ENCODE peak calls at places on chromosome 1, in six cellular contexts. V is stimulated activated effector memory CD8-positive, alpha-beta T cell treated with anti-CD3 and anti-CD28 coated beads, Interleukin-12 subunit alpha, Interleukin-12 subunit beta, amount 100 ng/mL, for 72 hours; Z is AG20443; D is T-helper 1 cell; T is HS-27A; G is fibroblast of lung. U is an unnamed sample.

GRCh38 chr1:41282679-41283317 is 40.7 kb upstream of the SCMH1 start:
- DNase-seq in T (no peak), Z (peak), D (no peak), G (peak), V (no peak), U (peak)

GRCh38 chr1:228334954-228335353 is 71.7 kb downstream of the TRIM11 start:
- DNase-seq in G (no peak), D (no peak), T (no peak), Z (no peak), V (no peak), U (no peak)

GRCh38 chr1:37556712-37557196 is at the start of gene DNALI1:
- DNase-seq in V (no peak), G (peak), Z (peak), D (no peak), T (no peak), U (peak)

GRCh38 chr1:111769517-111770146 is 13.9 kb downstream of the DDX20 start:
- DNase-seq in V (no peak), G (peak), D (peak), T (peak), Z (peak), U (peak)

GRCh38 chr1:207890136-207890738 is 20.7 kb downstream of the CD34 start:
- DNase-seq in D (no peak), G (peak), V (no peak), T (peak), Z (peak), U (no peak)

GRCh38 chr1:156600733-156601121 is 552 bp downstream of the GPATCH4 start:
- DNase-seq in G (peak), D (no peak), T (no peak), V (no peak), Z (no peak), U (peak)

GRCh38 chr1:239354211-239354610 is 32.2 kb upstream of the CHRM3 start:
- DNase-seq in Z (no peak), D (no peak), G (peak), T (no peak), V (no peak), U (no peak)

GRCh38 chr1:173064011-173064410 is 13.3 kb upstream of the TNFSF18 start:
- DNase-seq in T (no peak), V (no peak), G (peak), D (no peak), Z (no peak), U (no peak)

GRCh38 chr1:231401478-231401877 is 20.6 kb downstream of the EGLN1 start:
- DNase-seq in Z (no peak), V (no peak), D (no peak), T (no peak), G (no peak), U (no peak)

GRCh38 chr1:28577052-28577678 is 14.9 kb upstream of the RAB42 start:
- DNase-seq in T (no peak), V (no peak), Z (no peak), G (no peak), D (no peak), U (peak)

GRCh38 chr1:115408489-115409002 is 70.5 kb upstream of the NGF start:
- DNase-seq in T (no peak), Z (no peak), V (no peak), D (no peak), G (no peak), U (no peak)

GRCh38 chr1:183355797-183356196 is 62.4 kb downstream of the NMNAT2 start:
- DNase-seq in Z (no peak), D (no peak), T (no peak), V (no peak), G (no peak), U (no peak)

GRCh38 chr1:209822706-209823105 is 5.1 kb upstream of the UTP25 start:
- DNase-seq in G (no peak), Z (no peak), D (no peak), V (no peak), T (no peak), U (no peak)

GRCh38 chr1:5576111-5577065 is 415.8 kb downstream of the NPHP4 start:
- DNase-seq in D (no peak), Z (no peak), V (no peak), T (no peak), G (no peak), U (no peak)

GRCh38 chr1:50522943-50523342 is 99.7 kb upstream of the DMRTA2 start:
- DNase-seq in T (no peak), G (no peak), D (no peak), Z (no peak), V (no peak), U (no peak)

GRCh38 chr1:4830756-4831155 is 176.3 kb downstream of the AJAP1 start:
- DNase-seq in G (no peak), V (no peak), D (no peak), T (no peak), Z (no peak), U (no peak)

GRCh38 chr1:223123238-223123976 is 19.6 kb downstream of the TLR5 start:
- DNase-seq in G (peak), Z (peak), T (no peak), D (peak), V (peak), U (peak)

GRCh38 chr1:28096210-28097099 is 8.0 kb upstream of the EYA3 start:
- DNase-seq in Z (no peak), D (no peak), G (no peak), T (no peak), V (no peak), U (no peak)

GRCh38 chr1:65799601-65800000 is 6.9 kb downstream of the PDE4B start:
- DNase-seq in V (no peak), D (no peak), Z (no peak), T (no peak), G (no peak), U (no peak)

GRCh38 chr1:55702064-55702463 is 486.9 kb upstream of the USP24 start:
- DNase-seq in T (no peak), D (no peak), V (no peak), G (no peak), Z (no peak), U (peak)

GRCh38 chr1:206135248-206135647 is 18.1 kb upstream of the AVPR1B start:
- DNase-seq in Z (no peak), D (no peak), G (no peak), V (no peak), T (no peak), U (no peak)

GRCh38 chr1:11701551-11701961 is 10.0 kb downstream of the DRAXIN start:
- DNase-seq in D (no peak), Z (peak), G (no peak), V (no peak), T (no peak), U (no peak)

GRCh38 chr1:222974496-222974895 is 159.7 kb downstream of the DISP1 start:
- DNase-seq in T (peak), V (no peak), Z (peak), G (peak), D (no peak), U (no peak)

GRCh38 chr1:109634771-109635750 is 15.4 kb downstream of the AMPD2 start:
- DNase-seq in T (no peak), D (no peak), G (no peak), Z (no peak), V (no peak), U (no peak)

GRCh38 chr1:54488831-54489626 is 59.0 kb upstream of the ACOT11 start:
- DNase-seq in Z (peak), T (peak), D (peak), G (peak), V (peak), U (peak)

GRCh38 chr1:118899340-118899739 is 88.8 kb downstream of the TBX15 start:
- DNase-seq in G (no peak), Z (no peak), D (no peak), T (no peak), V (no peak), U (no peak)

GRCh38 chr1:181119076-181119989 is 30.8 kb downstream of the IER5 start:
- DNase-seq in G (no peak), D (no peak), Z (no peak), T (no peak), V (no peak), U (no peak)

GRCh38 chr1:156461781-156462647 is 38.6 kb downstream of the MEF2D start:
- DNase-seq in D (no peak), G (no peak), V (no peak), T (no peak), Z (no peak), U (peak)

GRCh38 chr1:169122976-169123375 is 16.5 kb downstream of the ATP1B1 start:
- DNase-seq in G (no peak), T (no peak), Z (no peak), D (no peak), V (no peak), U (no peak)

GRCh38 chr1:94783342-94784264 is 36.6 kb upstream of the SLC44A3 start:
- DNase-seq in T (peak), V (no peak), G (peak), D (no peak), Z (peak), U (no peak)

GRCh38 chr1:79151006-79151796 is 144.7 kb upstream of the ADGRL4 start:
- DNase-seq in D (no peak), V (no peak), G (peak), T (no peak), Z (no peak), U (no peak)

GRCh38 chr1:25161981-25162380 is 70.3 kb downstream of the SYF2 start:
- DNase-seq in D (no peak), V (no peak), G (peak), T (no peak), Z (no peak), U (no peak)

GRCh38 chr1:174189424-174190062 is 30.2 kb downstream of the RABGAP1L start:
- DNase-seq in G (no peak), Z (no peak), T (no peak), V (no peak), D (no peak), U (peak)

U was measured in GM23338.